ENCODE peak calls at places on chromosome 15, in nine cellular contexts. D is globus pallidus; Q is substantia nigra; B is stimulated activated CD8-positive, alpha-beta memory T cell treated with anti-CD3 and anti-CD28 coated beads, Interleukin-4, amount 100 ng/mL, for 24 hours; U is Ammon's horn; W is AG09319; K is activated T-helper 1 cell treated with anti-CD3 and anti-CD28 coated beads, Interleukin-2, amount 50 U/mL, for 16 hours; F is SK-N-SH; T is progenitor cell of endocrine pancreas. A is an unnamed sample.

GRCh38 chr15:31974855-31975421 is 55.4 kb upstream of the CHRNA7 start:
- DNase-seq in Q (no peak), B (no peak), U (peak), F (peak), W (no peak), T (peak), K (no peak), D (peak), A (no peak)

GRCh38 chr15:60721706-60722105 is 242.8 kb upstream of the ICE2 start:
- DNase-seq in W (peak), T (no peak), U (no peak), Q (no peak), B (no peak), D (no peak), K (no peak), F (no peak), A (peak)

GRCh38 chr15:94576889-94577533 is 345.6 kb downstream of the MCTP2 start:
- DNase-seq in Q (no peak), D (no peak), F (peak), K (no peak), W (no peak), B (peak), U (peak), T (no peak), A (no peak)

GRCh38 chr15:79942656-79943481 is 28.1 kb downstream of the BCL2A1 start:
- DNase-seq in T (no peak), K (no peak), B (no peak), F (no peak), W (no peak), U (no peak), Q (no peak), D (no peak), A (no peak)

GRCh38 chr15:64581408-64581761 is 121.0 kb downstream of the ZNF609 start:
- DNase-seq in Q (no peak), D (no peak), K (no peak), W (no peak), F (no peak), B (no peak), U (no peak), T (no peak), A (no peak)

GRCh38 chr15:75117993-75118392 is 83.7 kb upstream of the C15orf39 start:
- DNase-seq in D (no peak), U (no peak), K (no peak), T (no peak), F (no peak), B (no peak), W (no peak), Q (no peak), A (no peak)

GRCh38 chr15:77039817-77040216 is 31.1 kb downstream of the TSPAN3 start:
- DNase-seq in F (no peak), K (no peak), B (no peak), U (no peak), Q (no peak), W (no peak), D (no peak), T (no peak), A (no peak)

GRCh38 chr15:100958326-100959065 is 39.3 kb downstream of the LRRK1 start:
- DNase-seq in B (no peak), W (no peak), Q (no peak), F (no peak), D (no peak), K (no peak), U (no peak), T (no peak), A (peak)

GRCh38 chr15:75058127-75058905 is 34.9 kb downstream of the PPCDC start:
- DNase-seq in T (no peak), W (no peak), B (no peak), K (no peak), Q (no peak), U (no peak), F (no peak), D (no peak), A (no peak)

GRCh38 chr15:67039349-67040075 is 25.9 kb upstream of the SMAD3 start:
- DNase-seq in K (no peak), T (no peak), D (no peak), U (no peak), W (no peak), F (no peak), Q (no peak), B (no peak), A (no peak)

GRCh38 chr15:92166029-92166428 is 227.7 kb upstream of the ST8SIA2 start:
- DNase-seq in U (no peak), K (no peak), D (no peak), W (no peak), B (no peak), F (no peak), T (no peak), Q (no peak), A (no peak)

GRCh38 chr15:23420806-23421575 is 26.1 kb downstream of the GOLGA6L2 start:
- DNase-seq in U (no peak), B (no peak), D (no peak), T (no peak), Q (no peak), W (no peak), K (no peak), F (no peak), A (no peak)

GRCh38 chr15:64934023-64934422 is 22.3 kb downstream of the ANKDD1A start:
- DNase-seq in Q (no peak), F (no peak), W (no peak), K (no peak), T (no peak), B (no peak), D (no peak), U (no peak), A (no peak)

GRCh38 chr15:44489464-44489863 is 47.5 kb upstream of the EIF3J start:
- DNase-seq in D (no peak), Q (no peak), B (no peak), W (peak), F (no peak), K (no peak), U (no peak), T (no peak), A (peak)

GRCh38 chr15:60340207-60340921 is 57.4 kb downstream of the ANXA2 start:
- DNase-seq in D (no peak), W (no peak), Q (no peak), T (no peak), B (no peak), F (no peak), K (no peak), U (no peak), A (peak)

GRCh38 chr15:101398247-101398646 is 91.3 kb downstream of the PCSK6 start:
- DNase-seq in Q (no peak), K (no peak), W (no peak), F (no peak), U (no peak), B (no peak), D (no peak), T (no peak), A (no peak)

GRCh38 chr15:74311734-74312444 is 55.6 kb downstream of the CYP11A1 start:
- DNase-seq in D (no peak), K (no peak), B (no peak), U (no peak), W (no peak), F (peak), T (no peak), Q (no peak), A (peak)

GRCh38 chr15:26771168-26771916 is 1.5 kb downstream of the GABRB3 start:
- DNase-seq in Q (peak), B (no peak), F (peak), D (peak), U (no peak), W (no peak), T (peak), K (no peak), A (no peak)

GRCh38 chr15:43346305-43346704 is 15.9 kb upstream of the LCMT2 start:
- DNase-seq in T (no peak), U (peak), K (no peak), F (no peak), D (no peak), W (no peak), Q (no peak), B (no peak), A (no peak)

GRCh38 chr15:67127925-67128324 is 62.5 kb downstream of the SMAD3 start:
- DNase-seq in K (no peak), F (no peak), D (no peak), Q (no peak), T (no peak), U (no peak), W (peak), B (no peak), A (peak)

A was measured in fibroblast of gingiva.